ENCODE peak calls at places on chromosomes 7 and 10, in five cellular contexts. Y, B, V, H and T are unnamed samples.

GRCh38 chr7:16962986-16963385 is 81.2 kb upstream of the AGR3 start:
- DNase-seq in Y (no peak), B (no peak), V (no peak), H (no peak), T (no peak)

GRCh38 chr10:131477457-131478205 is 166.1 kb upstream of the TCERG1L start:
- DNase-seq in Y (no peak), B (no peak), V (no peak), H (no peak), T (no peak)

GRCh38 chr7:44978511-44979366 is at the start of gene MYO1G:
- DNase-seq in Y (peak; percentile 73), B (peak; percentile 90), V (peak; percentile 63), H (peak; percentile 88), T (no peak)

GRCh38 chr7:6271091-6271658 is 1.2 kb downstream of the CYTH3 start:
- DNase-seq in Y (peak; percentile 32), B (peak; percentile 34), V (peak; percentile 69), H (no peak), T (no peak)

GRCh38 chr10:128386816-128387604 is 260.8 kb upstream of the MKI67 start:
- DNase-seq in Y (no peak), B (no peak), V (no peak), H (no peak), T (no peak)

GRCh38 chr7:4226166-4226857 is 455.8 kb upstream of the FOXK1 start:
- DNase-seq in Y (no peak), B (no peak), V (no peak), H (no peak), T (no peak)

GRCh38 chr7:39613577-39613976 is 9.8 kb upstream of the RALA start:
- DNase-seq in Y (no peak), B (no peak), V (no peak), H (no peak), T (no peak)

GRCh38 chr7:4661871-4662270 is 20.2 kb upstream of the FOXK1 start:
- DNase-seq in Y (no peak), B (no peak), V (no peak), H (no peak), T (no peak)

GRCh38 chr10:121683366-121683765 is 85.1 kb upstream of the FGFR2 start:
- DNase-seq in Y (no peak), B (no peak), V (no peak), H (no peak), T (no peak)

GRCh38 chr10:32379314-32379949 is 32.5 kb upstream of the EPC1 start:
- DNase-seq in Y (no peak), B (peak; percentile 67), V (no peak), H (no peak), T (no peak)

GRCh38 chr7:149010451-149010850 is 17.9 kb downstream of the PDIA4 start:
- DNase-seq in Y (no peak), B (no peak), V (no peak), H (no peak), T (no peak)

GRCh38 chr7:8441602-8442294 is 8.3 kb downstream of the NXPH1 start:
- DNase-seq in Y (no peak), B (no peak), V (no peak), H (no peak), T (no peak)

GRCh38 chr10:69974551-69975155 is 78.0 kb upstream of the MACROH2A2 start:
- DNase-seq in Y (no peak), B (no peak), V (no peak), H (no peak), T (no peak)

GRCh38 chr10:122780391-122780790 is 65.3 kb downstream of the CUZD1 start:
- DNase-seq in Y (no peak), B (no peak), V (no peak), H (no peak), T (no peak)

GRCh38 chr10:88039496-88040200 is 176.2 kb downstream of the PTEN start:
- DNase-seq in Y (no peak), B (no peak), V (no peak), H (no peak), T (no peak)

GRCh38 chr10:129934196-129934925 is 29.7 kb downstream of the EBF3 start:
- DNase-seq in Y (no peak), B (no peak), V (no peak), H (no peak), T (no peak)

GRCh38 chr10:88150338-88150737 is 286.9 kb downstream of the PTEN start:
- DNase-seq in Y (no peak), B (no peak), V (no peak), H (no peak), T (no peak)

GRCh38 chr7:25795824-25796235 is 356.2 kb upstream of the NFE2L3 start:
- DNase-seq in Y (no peak), B (no peak), V (no peak), H (no peak), T (no peak)

GRCh38 chr10:126062132-126063032 is 166.0 kb downstream of the FANK1 start:
- DNase-seq in Y (no peak), B (no peak), V (peak; percentile 88), H (no peak), T (no peak)